ENCODE peak calls at places on chromosomes 1 and 21, in six cellular contexts. D is CD8-positive, alpha-beta T cell; F is body of pancreas; Q is fibroblast of mammary gland; C is AG09309; Z is colonic mucosa. Y is an unnamed sample.

GRCh38 chr1:22388666-22389455 is 62.8 kb upstream of the ZBTB40 start:
- DNase-seq in F (no peak), C (peak), D (no peak), Z (no peak), Q (peak), Y (no peak)

GRCh38 chr21:35738342-35738961 is 321.9 kb downstream of the SETD4 start:
- DNase-seq in Q (no peak), D (no peak), F (peak), Z (no peak), C (no peak), Y (no peak)

GRCh38 chr1:53954128-53954527 is 8.0 kb downstream of the LRRC42 start:
- DNase-seq in F (no peak), D (no peak), C (no peak), Q (no peak), Z (no peak), Y (no peak)

GRCh38 chr1:112762541-112763141 is 47.5 kb upstream of the PPM1J start:
- DNase-seq in Q (no peak), F (peak), Z (no peak), D (no peak), C (no peak), Y (no peak)

GRCh38 chr1:219812491-219813221 is 115.7 kb downstream of the SLC30A10 start:
- DNase-seq in D (no peak), Z (no peak), Q (peak), F (peak), C (peak), Y (peak)

GRCh38 chr1:8040586-8040985 is 14.5 kb upstream of the ERRFI1 start:
- DNase-seq in F (peak), C (peak), Z (peak), D (no peak), Q (peak), Y (no peak)

GRCh38 chr1:89952021-89952995 is 42.6 kb upstream of the ZNF326 start:
- DNase-seq in C (peak), Q (peak), F (no peak), D (no peak), Z (no peak), Y (no peak)

GRCh38 chr1:43267291-43267805 is 2.4 kb upstream of the TMEM125 start:
- DNase-seq in D (peak), Q (peak), F (no peak), Z (no peak), C (peak), Y (no peak)

GRCh38 chr21:39083377-39084008 is 99.8 kb downstream of the PSMG1 start:
- DNase-seq in F (no peak), Q (peak), Z (peak), C (no peak), D (no peak), Y (no peak)

GRCh38 chr1:115222616-115223402 is 115.2 kb downstream of the NGF start:
- DNase-seq in C (no peak), Z (no peak), F (no peak), Q (no peak), D (no peak), Y (no peak)

GRCh38 chr1:184191181-184191601 is 139.7 kb downstream of the TSEN15 start:
- DNase-seq in Z (peak), D (no peak), Q (peak), F (peak), C (peak), Y (no peak)

GRCh38 chr1:46284597-46285564 is 18.5 kb downstream of the LRRC41 start:
- DNase-seq in Q (peak), D (no peak), F (no peak), C (no peak), Z (no peak), Y (no peak)

GRCh38 chr1:198121058-198121829 is 35.6 kb upstream of the NEK7 start:
- DNase-seq in Z (no peak), F (no peak), D (no peak), C (peak), Q (peak), Y (no peak)

GRCh38 chr1:109466440-109467300 is at the start of gene SYPL2:
- DNase-seq in Q (peak), C (no peak), Z (peak), D (no peak), F (peak), Y (peak)

GRCh38 chr1:207021139-207021861 is 11.3 kb downstream of the C1orf116 start:
- DNase-seq in C (no peak), D (no peak), F (no peak), Q (no peak), Z (no peak), Y (no peak)

GRCh38 chr1:177451191-177451590 is 280.4 kb downstream of the BRINP2 start:
- DNase-seq in C (no peak), F (no peak), Q (no peak), D (no peak), Z (peak), Y (no peak)

DNA sequence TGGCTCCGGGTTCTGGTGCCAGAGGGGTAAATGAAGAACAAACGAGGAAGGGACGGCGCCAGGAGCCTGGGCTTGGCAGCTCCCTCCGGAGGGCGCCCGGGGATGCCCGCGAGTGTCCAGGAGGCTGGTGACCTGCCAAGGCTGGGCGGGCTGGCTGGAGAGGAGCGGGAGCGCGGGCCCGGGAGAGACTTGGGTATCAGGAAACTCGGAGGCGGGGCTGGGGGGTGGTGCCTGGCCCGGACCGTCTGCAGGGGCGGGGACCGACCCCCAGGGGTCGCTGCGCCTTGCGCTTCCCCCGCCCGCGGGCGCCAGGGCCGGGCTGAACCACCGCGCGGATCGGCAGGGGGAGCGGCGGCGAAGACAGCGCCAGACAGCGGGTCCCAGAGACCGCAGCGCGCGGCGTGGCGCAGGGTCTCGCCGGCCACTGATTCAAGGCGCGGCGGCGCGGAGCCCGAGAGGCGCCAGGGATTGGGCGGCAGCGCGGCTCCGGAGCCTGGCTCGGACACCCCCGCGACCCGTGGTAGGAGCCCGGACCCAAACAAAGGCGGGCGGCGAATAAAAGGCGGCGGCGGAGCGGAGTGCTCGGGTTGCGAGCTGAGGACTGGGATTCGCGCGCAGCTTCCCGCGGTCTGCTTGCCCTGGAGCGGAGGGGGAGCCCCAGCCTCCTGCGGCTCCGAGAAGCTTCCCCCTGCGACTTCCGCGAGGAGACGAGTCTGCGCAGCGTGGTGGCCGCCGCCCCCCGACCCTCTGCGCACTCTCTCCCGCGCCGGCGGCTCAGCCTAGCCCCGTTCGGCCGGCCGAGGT is at the start of gene DISP3:
- DNase-seq in C (no peak), D (peak), Q (peak), F (peak), Z (peak), Y (peak)
- TF ChIP-seq CTCF in C (peak), D (peak), Q (no peak), F (peak), Z (peak), Y (peak)

GRCh38 chr21:15023782-15024181 is 41.0 kb downstream of the NRIP1 start:
- DNase-seq in F (no peak), C (no peak), Q (no peak), Z (no peak), D (no peak), Y (no peak)
- TF ChIP-seq CTCF in F (no peak), C (no peak), Q (no peak), Z (no peak), D (no peak), Y (no peak)

GRCh38 chr1:15425521-15425920 is 12.7 kb upstream of the CTRC start:
- DNase-seq in D (no peak), Z (no peak), Q (no peak), C (no peak), F (no peak), Y (no peak)

GRCh38 chr1:15425961-15426360 is 12.3 kb upstream of the CTRC start:
- DNase-seq in Q (no peak), C (no peak), Z (no peak), F (no peak), D (no peak), Y (no peak)

GRCh38 chr1:15424981-15425380 is 13.3 kb upstream of the CTRC start:
- DNase-seq in F (peak), C (no peak), Z (no peak), D (no peak), Q (no peak), Y (no peak)

GRCh38 chr1:15427280-15427666 is 11.0 kb upstream of the CTRC start:
- DNase-seq in D (no peak), Z (no peak), Q (no peak), C (no peak), F (no peak), Y (no peak)

DNA sequence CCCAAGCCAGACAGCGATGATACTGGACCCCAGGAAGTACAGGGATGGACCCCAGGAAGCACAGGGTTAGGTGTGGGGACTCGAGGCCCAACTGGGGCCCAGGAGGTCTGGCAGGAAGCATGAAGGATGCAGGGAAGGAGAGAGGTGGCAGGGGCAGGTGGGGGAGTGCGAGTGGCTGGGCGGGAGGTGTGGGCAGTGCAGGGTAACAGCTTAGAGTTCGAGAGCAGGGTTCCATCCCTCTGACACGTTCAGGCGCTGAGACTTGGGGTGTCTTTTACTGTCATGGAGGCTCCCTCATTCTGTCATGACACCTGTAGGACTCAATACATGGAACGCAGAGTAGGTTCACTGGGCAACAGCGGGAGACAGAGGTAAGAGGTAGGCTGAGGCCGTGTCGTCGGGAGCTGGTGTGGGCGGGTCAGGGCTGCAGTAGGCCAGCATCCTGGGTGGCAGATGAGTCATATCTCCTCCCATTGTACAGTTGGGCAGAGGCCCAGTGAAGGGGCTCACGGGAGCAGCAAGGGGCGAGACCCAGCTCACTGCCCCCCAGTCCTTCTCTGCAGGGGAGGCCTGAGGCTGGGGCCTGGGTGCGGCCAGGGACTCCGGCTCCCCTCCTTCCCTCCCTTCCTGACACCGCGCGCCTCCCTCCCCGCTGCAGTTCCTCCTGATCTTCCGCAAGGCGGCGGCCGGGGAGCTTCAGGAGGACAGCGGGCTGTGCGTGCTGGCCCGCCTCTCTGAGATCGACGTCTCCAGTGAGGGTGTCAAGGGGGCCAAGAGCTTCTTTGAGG is 11.6 kb upstream of the CTRC start:
- DNase-seq in Z (peak), Q (peak), F (peak), D (no peak), C (no peak), Y (no peak)
- TF ChIP-seq CTCF in Z (peak), Q (peak), F (no peak), D (no peak), C (no peak), Y (no peak)

GRCh38 chr1:116931016-116931918 is 21.6 kb downstream of the PTGFRN start:
- DNase-seq in Q (no peak), F (no peak), D (peak), C (no peak), Z (no peak), Y (no peak)

GRCh38 chr1:116929961-116930592 is 20.4 kb downstream of the PTGFRN start:
- DNase-seq in Q (no peak), C (no peak), Z (no peak), F (no peak), D (no peak), Y (no peak)

GRCh38 chr1:116933586-116934515 is 24.1 kb downstream of the PTGFRN start:
- DNase-seq in C (no peak), Z (no peak), Q (no peak), F (no peak), D (peak), Y (no peak)

DNA sequence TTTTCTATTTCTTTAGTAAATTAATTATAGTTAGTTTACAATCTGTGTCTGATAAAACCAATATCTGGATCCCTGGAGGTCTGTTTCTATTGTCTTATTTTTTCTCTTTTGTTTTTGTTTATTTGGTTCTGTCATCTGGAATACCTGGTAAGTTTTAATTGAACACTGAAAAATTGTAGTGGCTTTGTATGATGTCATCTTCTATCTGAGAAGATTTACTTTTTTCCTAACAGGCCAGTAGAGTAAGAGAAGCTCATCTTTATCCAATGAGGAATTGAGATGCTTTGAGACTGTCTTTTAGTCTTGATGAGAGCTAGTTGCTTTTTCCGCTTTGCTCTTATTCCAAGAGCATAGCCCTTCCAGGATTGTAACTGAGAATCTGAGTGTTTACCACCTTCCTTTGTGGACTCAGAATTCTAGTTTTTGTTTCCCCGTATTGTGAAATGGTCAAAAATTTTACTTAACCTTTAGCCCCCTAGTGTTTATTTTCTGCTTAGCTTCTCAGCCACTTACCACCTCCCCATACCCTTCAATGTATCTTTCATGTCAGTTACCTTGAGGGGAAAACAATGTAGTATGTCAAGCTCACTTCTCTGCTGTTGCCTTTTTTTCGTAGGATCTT is 25.0 kb downstream of the PTGFRN start:
- DNase-seq in D (no peak), C (no peak), Z (no peak), Q (peak), F (no peak), Y (no peak)
- TF ChIP-seq CTCF in D (peak), C (peak), Z (no peak), Q (peak), F (no peak), Y (peak)

Y was measured in neural crest cell.